ENCODE peak calls at places on chromosomes 6 and 20, in seven cellular contexts. R, Y, L, H, S, F and J are unnamed samples.

GRCh38 chr6:2938004-2938631 is 33.2 kb downstream of the SERPINB6 start:
- DNase-seq in R (no peak), Y (no peak), L (no peak), H (peak; percentile 41), S (no peak), F (no peak), J (no peak)

GRCh38 chr20:46099491-46100287 is 9.9 kb upstream of the NCOA5 start:
- DNase-seq in R (no peak), Y (peak; percentile 76), L (no peak), H (peak; percentile 65), S (no peak), F (no peak), J (peak; percentile 49)

GRCh38 chr20:50624351-50625016 is 66.9 kb downstream of the RIPOR3 start:
- DNase-seq in R (no peak), Y (no peak), L (no peak), H (no peak), S (no peak), F (no peak), J (no peak)

GRCh38 chr6:43870660-43871061 is 100.7 kb downstream of the VEGFA start:
- DNase-seq in R (peak; percentile 49), Y (no peak), L (no peak), H (no peak), S (no peak), F (no peak), J (no peak)

GRCh38 chr6:33123732-33124524 is 48.1 kb downstream of the HLA-DPB1 start:
- DNase-seq in R (peak; percentile 30), Y (peak; percentile 62), L (no peak), H (no peak), S (peak; percentile 9), F (peak; percentile 29), J (peak; percentile 56)

GRCh38 chr6:89145461-89145961 is 344 bp upstream of the PM20D2 start:
- DNase-seq in R (peak; percentile 15), Y (no peak), L (no peak), H (no peak), S (peak; percentile 49), F (no peak), J (peak; percentile 8)

GRCh38 chr6:2396856-2397640 is 151.6 kb upstream of the GMDS start:
- DNase-seq in R (peak; percentile 85), Y (no peak), L (no peak), H (no peak), S (peak; percentile 37), F (peak; percentile 57), J (no peak)

GRCh38 chr20:43590036-43590391 is 723 bp upstream of the IFT52 start:
- DNase-seq in R (no peak), Y (peak; percentile 41), L (no peak), H (peak; percentile 50), S (no peak), F (no peak), J (peak; percentile 28)

GRCh38 chr20:47727170-47727880 is 58.0 kb downstream of the SULF2 start:
- DNase-seq in R (no peak), Y (no peak), L (no peak), H (no peak), S (no peak), F (peak; percentile 28), J (no peak)

GRCh38 chr6:150078788-150079187 is 9.9 kb upstream of the ULBP3 start:
- DNase-seq in R (no peak), Y (no peak), L (no peak), H (no peak), S (peak; percentile 10), F (no peak), J (no peak)

GRCh38 chr6:52672422-52673025 is 1.6 kb downstream of the TMEM14A start:
- DNase-seq in R (peak; percentile 45), Y (no peak), L (no peak), H (no peak), S (no peak), F (no peak), J (peak; percentile 66)

GRCh38 chr20:35981969-35982368 is 13.6 kb downstream of the CNBD2 start:
- DNase-seq in R (no peak), Y (no peak), L (no peak), H (no peak), S (no peak), F (no peak), J (no peak)

GRCh38 chr6:2124260-2124709 is 121.1 kb downstream of the GMDS start:
- DNase-seq in R (peak; percentile 71), Y (no peak), L (no peak), H (no peak), S (no peak), F (no peak), J (no peak)

GRCh38 chr6:45808917-45809316 is 206.7 kb downstream of the CLIC5 start:
- DNase-seq in R (no peak), Y (no peak), L (no peak), H (no peak), S (no peak), F (no peak), J (peak; percentile 22)

GRCh38 chr6:162200036-162200435 is 527.5 kb downstream of the PRKN start:
- DNase-seq in R (no peak), Y (no peak), L (no peak), H (no peak), S (no peak), F (no peak), J (no peak)

GRCh38 chr20:62010551-62011402 is 54.9 kb downstream of the TAF4 start:
- DNase-seq in R (peak; percentile 55), Y (peak; percentile 61), L (peak; percentile 48), H (peak; percentile 70), S (peak; percentile 67), F (peak; percentile 25), J (peak; percentile 64)

GRCh38 chr20:62014488-62014775 is 51.2 kb downstream of the TAF4 start:
- DNase-seq in R (no peak), Y (no peak), L (no peak), H (no peak), S (no peak), F (no peak), J (no peak)

GRCh38 chr20:62011938-62012534 is 53.6 kb downstream of the TAF4 start:
- DNase-seq in R (no peak), Y (no peak), L (no peak), H (no peak), S (no peak), F (no peak), J (no peak)

GRCh38 chr20:62011403-62011791 is 54.3 kb downstream of the TAF4 start:
- DNase-seq in R (no peak), Y (no peak), L (no peak), H (no peak), S (no peak), F (no peak), J (no peak)

GRCh38 chr20:62012631-62013030 is 53.0 kb downstream of the TAF4 start:
- DNase-seq in R (no peak), Y (no peak), L (no peak), H (no peak), S (no peak), F (no peak), J (no peak)
- H3K18ac ChIP-seq in R (no peak overlapping the region), Y (no peak overlapping the region), L (no peak overlapping the region), H (no peak overlapping the region), S (no peak overlapping the region), F (no peak overlapping the region), J (no peak overlapping the region)

GRCh38 chr6:9553002-9553401 is 861.9 kb downstream of the TFAP2A start:
- DNase-seq in R (no peak), Y (no peak), L (no peak), H (no peak), S (no peak), F (no peak), J (no peak)
- H2BK120ac ChIP-seq in R (no peak overlapping the region), Y (no peak overlapping the region), L (no peak overlapping the region), H (no peak overlapping the region), S (no peak overlapping the region), F (no peak overlapping the region), J (no peak overlapping the region)

GRCh38 chr20:64086801-64087200 is 2.6 kb upstream of the LKAAEAR1 start:
- DNase-seq in R (no peak), Y (no peak), L (no peak), H (no peak), S (no peak), F (no peak), J (no peak)
- H3K27me3 ChIP-seq in R (peaks cover 61% of the 10 kb centered on the region), Y (peaks cover 5% of the 10 kb centered on the region), L (peaks cover 41% of the 10 kb centered on the region), H (peaks cover 43% of the 10 kb centered on the region), S (peaks cover 57% of the 10 kb centered on the region), F (peaks cover 24% of the 10 kb centered on the region), J (peaks cover 19% of the 10 kb centered on the region)

GRCh38 chr6:31687321-31687720 is 6.5 kb upstream of the LY6G5C start:
- DNase-seq in R (no peak), Y (no peak), L (no peak), H (no peak), S (no peak), F (no peak), J (no peak)
- H3K18ac ChIP-seq in R (no peak overlapping the region), Y (no peak overlapping the region), L (no peak overlapping the region), H (no peak overlapping the region), S (no peak overlapping the region), F (no peak overlapping the region), J (no peak overlapping the region)

DNA sequence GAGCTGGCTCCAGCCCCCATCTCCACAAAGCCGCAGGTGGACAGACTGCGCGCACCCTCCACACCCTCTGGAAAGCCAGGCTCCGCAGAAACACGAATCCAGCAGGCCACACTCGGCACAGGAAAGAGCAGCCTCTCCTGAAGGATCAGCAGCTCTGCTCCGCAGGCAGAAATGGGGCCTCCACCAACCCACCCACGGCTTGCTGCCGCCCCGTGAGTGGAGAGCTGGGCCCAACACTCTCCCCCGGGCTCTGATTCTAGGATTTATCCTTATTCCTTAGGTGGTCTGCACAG is 39.2 kb downstream of the TAF4 start:
- DNase-seq in R (no peak), Y (no peak), L (no peak), H (no peak), S (no peak), F (no peak), J (no peak)
- H2BK120ac ChIP-seq in R (no peak overlapping the region), Y (no peak overlapping the region), L (no peak overlapping the region), H (no peak overlapping the region), S (no peak overlapping the region), F (no peak overlapping the region), J (no peak overlapping the region)

DNA sequence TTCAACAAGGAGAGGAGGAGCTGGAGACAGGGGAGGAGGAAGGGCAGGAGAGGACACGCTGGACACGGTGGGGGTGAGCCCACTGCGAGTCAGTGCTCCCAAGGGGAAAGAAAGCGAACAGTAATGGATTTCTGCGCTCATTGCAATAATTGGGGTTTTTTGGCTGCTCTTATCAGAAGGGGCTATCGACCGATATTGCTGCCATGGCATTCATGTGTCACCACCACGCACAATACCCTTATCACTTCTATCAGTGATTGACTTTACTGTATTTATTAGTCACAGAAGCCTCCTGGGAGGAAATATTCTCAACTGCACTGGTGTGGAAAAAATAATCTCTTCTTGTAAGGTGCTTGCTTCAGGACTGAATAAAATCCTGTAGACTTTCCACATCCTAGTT is 55.8 kb downstream of the CEP43 start:
- DNase-seq in R (no peak), Y (no peak), L (no peak), H (no peak), S (no peak), F (no peak), J (no peak)
- H3K27me3 ChIP-seq in R (no peaks in the 10 kb centered on the region), Y (no peaks in the 10 kb centered on the region), L (no peaks in the 10 kb centered on the region), H (no peaks in the 10 kb centered on the region), S (no peaks in the 10 kb centered on the region), F (no peaks in the 10 kb centered on the region), J (no peaks in the 10 kb centered on the region)

GRCh38 chr6:103409475-103409874 is 1450.2 kb downstream of the HACE1 start:
- DNase-seq in R (no peak), Y (no peak), L (no peak), H (no peak), S (no peak), F (no peak), J (no peak)
- H3K18ac ChIP-seq in R (no peak overlapping the region), Y (no peak overlapping the region), L (no peak overlapping the region), H (no peak overlapping the region), S (no peak overlapping the region), F (no peak overlapping the region), J (no peak overlapping the region)